ENCODE peak calls at places on chromosomes 1 and 21, in five cellular contexts. F is astrocyte of the spinal cord, B is endothelial cell of umbilical vein, J is endothelial cell, O is Calu3. K is an unnamed sample.

GRCh38 chr1:65259816-65260215 is 49.5 kb upstream of the DNAJC6 start:
- DNase-seq in B (no peak), O (no peak), J (no peak), F (no peak), K (no peak)

GRCh38 chr1:53644909-53645689 is 93.9 kb downstream of the GLIS1 start:
- DNase-seq in F (no peak), B (no peak), J (no peak), O (no peak), K (no peak)

GRCh38 chr1:21874778-21875547 is 62.1 kb downstream of the HSPG2 start:
- DNase-seq in F (no peak), O (no peak), B (no peak), J (no peak), K (peak)

GRCh38 chr1:64246294-64246917 is 43.0 kb downstream of the UBE2U start:
- DNase-seq in B (peak), J (no peak), F (peak), O (no peak), K (no peak)

GRCh38 chr1:6365047-6365446 is 28.5 kb downstream of the ACOT7 start:
- DNase-seq in J (no peak), O (no peak), F (no peak), B (no peak), K (no peak)

GRCh38 chr21:37945036-37945435 is 28.8 kb upstream of the KCNJ6 start:
- DNase-seq in F (no peak), B (no peak), J (no peak), O (no peak), K (no peak)

GRCh38 chr1:93703649-93704048 is 22.0 kb upstream of the BCAR3 start:
- DNase-seq in O (peak), F (no peak), J (no peak), B (no peak), K (peak)

GRCh38 chr1:180029524-180030130 is 75.0 kb downstream of the CEP350 start:
- DNase-seq in F (no peak), B (no peak), J (no peak), O (no peak), K (no peak)

GRCh38 chr1:9717193-9718005 is 65.9 kb downstream of the PIK3CD start:
- DNase-seq in B (peak), O (no peak), F (peak), J (no peak), K (no peak)

GRCh38 chr21:34807881-34808568 is 139.2 kb downstream of the CLIC6 start:
- DNase-seq in O (peak), J (no peak), F (peak), B (peak), K (no peak)

GRCh38 chr21:38610573-38611251 is 112.4 kb upstream of the ERG start:
- DNase-seq in F (no peak), J (no peak), B (no peak), O (no peak), K (no peak)

GRCh38 chr1:1462318-1462966 is 9.1 kb upstream of the ATAD3B start:
- DNase-seq in J (no peak), F (no peak), O (no peak), B (no peak), K (peak)

GRCh38 chr1:180923024-180923841 is 10.5 kb downstream of the KIAA1614 start:
- DNase-seq in F (peak), O (no peak), J (no peak), B (no peak), K (peak)

GRCh38 chr1:237258871-237259270 is 216.9 kb downstream of the RYR2 start:
- DNase-seq in J (no peak), O (no peak), B (no peak), F (no peak), K (peak)

GRCh38 chr1:230074762-230075161 is 7.7 kb downstream of the GALNT2 start:
- DNase-seq in J (no peak), O (no peak), B (no peak), F (no peak), K (no peak)

GRCh38 chr1:7149080-7149838 is 364.0 kb downstream of the CAMTA1 start:
- DNase-seq in B (no peak), O (peak), J (no peak), F (peak), K (no peak)

GRCh38 chr1:44632511-44633072 is 41.7 kb downstream of the TMEM53 start:
- DNase-seq in J (no peak), O (no peak), B (no peak), F (no peak), K (no peak)

GRCh38 chr1:192668434-192668983 is 32.6 kb downstream of the RGS13 start:
- DNase-seq in B (no peak), J (no peak), F (peak), O (no peak), K (no peak)

GRCh38 chr1:53183277-53183990 is 13.2 kb upstream of the CPT2 start:
- DNase-seq in J (no peak), O (no peak), B (no peak), F (no peak), K (no peak)

GRCh38 chr1:90712153-90712930 is 4.8 kb downstream of the BARHL2 start:
- DNase-seq in B (no peak), O (no peak), J (peak), F (no peak), K (no peak)

GRCh38 chr1:45752441-45753052 is 2.1 kb upstream of the IPP start:
- DNase-seq in B (no peak), F (no peak), O (no peak), J (no peak), K (no peak)

GRCh38 chr1:240771450-240771849 is 159.5 kb upstream of the GREM2 start:
- DNase-seq in F (no peak), O (no peak), B (no peak), J (no peak), K (no peak)

GRCh38 chr1:15717418-15718131 is 18.5 kb upstream of the SLC25A34 start:
- DNase-seq in B (peak), J (no peak), F (no peak), O (no peak), K (no peak)

GRCh38 chr1:6962390-6962955 is 177.2 kb downstream of the CAMTA1 start:
- DNase-seq in O (peak), F (no peak), B (no peak), J (peak), K (peak)

GRCh38 chr1:168202941-168203654 is 22.7 kb upstream of the SFT2D2 start:
- DNase-seq in B (no peak), F (peak), O (peak), J (no peak), K (no peak)

GRCh38 chr21:43648171-43648570 is 11.1 kb downstream of the HSF2BP start:
- DNase-seq in F (no peak), J (no peak), B (no peak), O (no peak), K (no peak)

GRCh38 chr1:43443197-43443946 is 10.4 kb downstream of the HYI start:
- DNase-seq in B (no peak), O (no peak), J (no peak), F (no peak), K (no peak)

GRCh38 chr1:50123071-50123470 is 14.4 kb downstream of the ELAVL4 start:
- DNase-seq in O (no peak), F (no peak), J (no peak), B (no peak), K (no peak)

GRCh38 chr1:161402446-161402845 is 34.8 kb upstream of the CFAP126 start:
- DNase-seq in B (no peak), J (no peak), F (no peak), O (no peak), K (no peak)

GRCh38 chr1:109214695-109215623 is 1.2 kb downstream of the SARS1 start:
- DNase-seq in J (no peak), B (peak), O (peak), F (peak), K (peak)

GRCh38 chr21:43726686-43727570 is 8.0 kb downstream of the PDXK start:
- DNase-seq in O (peak), F (no peak), J (no peak), B (no peak), K (no peak)

GRCh38 chr1:58881471-58881994 is 97.7 kb upstream of the JUN start:
- DNase-seq in O (peak), J (no peak), B (peak), F (peak), K (no peak)

GRCh38 chr1:35885961-35886558 is 3.1 kb downstream of the AGO1 start:
- DNase-seq in B (no peak), O (no peak), J (peak), F (no peak), K (no peak)

GRCh38 chr1:24385160-24385939 is 28.2 kb downstream of the STPG1 start:
- DNase-seq in B (no peak), F (peak), O (no peak), J (peak), K (no peak)

GRCh38 chr1:171911506-171911905 is 70.2 kb downstream of the DNM3 start:
- DNase-seq in J (no peak), F (no peak), O (no peak), B (no peak), K (no peak)

GRCh38 chr1:39615086-39615662 is 24.3 kb downstream of the HEYL start:
- DNase-seq in B (no peak), F (no peak), O (no peak), J (no peak), K (no peak)

GRCh38 chr1:21451981-21452411 is 12.1 kb downstream of the NBPF3 start:
- DNase-seq in F (no peak), O (no peak), J (no peak), B (no peak), K (no peak)

GRCh38 chr1:93735722-93736121 is 54.1 kb upstream of the BCAR3 start:
- DNase-seq in O (no peak), J (no peak), B (no peak), F (peak), K (no peak)

GRCh38 chr1:187203257-187203656 is 374.5 kb downstream of the PLA2G4A start:
- DNase-seq in B (peak), F (peak), J (no peak), O (peak), K (no peak)

GRCh38 chr1:60989745-60990718 is 92.3 kb upstream of the NFIA start:
- DNase-seq in B (peak), J (no peak), O (no peak), F (peak), K (peak)

GRCh38 chr1:8457771-8458409 is 140.0 kb downstream of the SLC45A1 start:
- DNase-seq in F (no peak), O (no peak), B (no peak), J (no peak), K (no peak)

GRCh38 chr1:8461341-8462110 is 143.6 kb downstream of the SLC45A1 start:
- DNase-seq in O (no peak), B (no peak), J (no peak), F (no peak), K (no peak)

GRCh38 chr1:8458607-8459006 is 140.7 kb downstream of the SLC45A1 start:
- DNase-seq in F (no peak), J (no peak), O (no peak), B (no peak), K (no peak)

GRCh38 chr1:8460784-8461183 is 142.9 kb downstream of the SLC45A1 start:
- DNase-seq in J (no peak), B (no peak), O (no peak), F (no peak), K (no peak)

GRCh38 chr1:8460132-8460544 is 142.2 kb downstream of the SLC45A1 start:
- DNase-seq in O (no peak), J (no peak), F (peak), B (no peak), K (no peak)
- TF ChIP-seq CTCF in O (no peak), J (peak), F (peak), B (no peak), K (no peak)

GRCh38 chr1:153777648-153778047 is 2.4 kb downstream of the SLC27A3 start:
- DNase-seq in J (no peak), O (no peak), B (no peak), F (no peak), K (no peak)

GRCh38 chr1:153779781-153780541 is 4.8 kb downstream of the SLC27A3 start:
- DNase-seq in J (no peak), B (peak), F (no peak), O (no peak), K (no peak)

GRCh38 chr1:153778824-153779519 is 3.8 kb downstream of the SLC27A3 start:
- DNase-seq in O (no peak), B (no peak), F (no peak), J (no peak), K (no peak)

GRCh38 chr1:153776971-153777370 is 1.8 kb downstream of the SLC27A3 start:
- DNase-seq in J (no peak), O (no peak), F (no peak), B (no peak), K (no peak)

GRCh38 chr1:153778051-153778823 is 3.0 kb downstream of the SLC27A3 start:
- DNase-seq in B (no peak), O (no peak), J (no peak), F (no peak), K (no peak)
- TF ChIP-seq CTCF in B (no peak), O (no peak), J (no peak), F (no peak), K (no peak)

GRCh38 chr1:92461364-92462097 is 25.2 kb downstream of the GFI1 start:
- DNase-seq in F (no peak), B (no peak), O (no peak), J (no peak), K (no peak)
- TF ChIP-seq CTCF in F (no peak), B (no peak), O (no peak), J (no peak), K (no peak)

DNA sequence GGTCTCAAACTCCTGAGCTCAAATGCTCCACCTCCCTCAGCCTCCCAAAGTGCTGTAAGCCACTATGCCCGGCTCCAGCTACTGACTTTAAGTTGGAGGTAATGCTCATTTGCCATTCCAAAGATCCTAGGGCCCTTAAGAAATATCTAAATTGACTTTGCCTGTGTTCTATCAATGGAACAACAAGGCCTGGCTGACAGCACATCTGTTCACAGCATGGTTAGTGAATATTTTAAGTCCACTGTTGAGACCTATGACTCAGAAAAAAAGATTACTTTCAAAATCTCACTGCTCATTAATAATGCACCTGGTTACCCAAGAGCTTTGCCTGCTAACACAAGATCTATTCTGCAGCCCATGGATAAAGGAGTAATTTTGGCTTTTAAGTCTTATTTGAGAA is 3.5 kb upstream of the SSX2IP start:
- DNase-seq in B (no peak), J (no peak), F (no peak), O (no peak), K (no peak)
- TF ChIP-seq CTCF in B (no peak), J (no peak), F (no peak), O (no peak), K (no peak)

K was measured in BE2C.